ENCODE peak calls at places on chromosomes 5 and 9, in six cellular contexts. One of them, this sample, is unnamed.

GRCh38 chr5:174119386-174119785 is 73.9 kb downstream of the NSG2 start:
- DNase-seq in SK-N-SH: no peak
- DNase-seq in GM23248: no peak
- DNase-seq in GM23338: peak; percentile 38
- DNase-seq in neural progenitor cell: no peak
- DNase-seq in MM.1S: no peak
- DNase-seq in this sample: no peak

GRCh38 chr5:133124891-133125290 is 73.1 kb downstream of the HSPA4 start:
- DNase-seq in neural progenitor cell: no peak
- DNase-seq in SK-N-SH: no peak
- DNase-seq in MM.1S: no peak
- DNase-seq in GM23248: no peak
- DNase-seq in GM23338: no peak
- DNase-seq in this sample: no peak

GRCh38 chr9:136533775-136534157 is 12.1 kb downstream of the NOTCH1 start:
- DNase-seq in GM23338: no peak
- DNase-seq in SK-N-SH: no peak
- DNase-seq in MM.1S: no peak
- DNase-seq in neural progenitor cell: no peak
- DNase-seq in GM23248: no peak
- DNase-seq in this sample: no peak

GRCh38 chr9:79014929-79015699 is 556.7 kb upstream of the TLE4 start:
- DNase-seq in neural progenitor cell: no peak
- DNase-seq in MM.1S: no peak
- DNase-seq in SK-N-SH: no peak
- DNase-seq in GM23338: no peak
- DNase-seq in GM23248: no peak
- DNase-seq in this sample: peak; percentile 64

GRCh38 chr9:109408759-109409462 is 88.1 kb upstream of the EPB41L4B start:
- DNase-seq in GM23338: peak; percentile 42
- DNase-seq in MM.1S: no peak
- DNase-seq in neural progenitor cell: no peak
- DNase-seq in SK-N-SH: no peak
- DNase-seq in GM23248: no peak
- DNase-seq in this sample: no peak

GRCh38 chr5:172463031-172463430 is 8.7 kb upstream of the SH3PXD2B start:
- DNase-seq in SK-N-SH: no peak
- DNase-seq in GM23248: no peak
- DNase-seq in MM.1S: no peak
- DNase-seq in neural progenitor cell: no peak
- DNase-seq in GM23338: no peak
- DNase-seq in this sample: no peak

GRCh38 chr5:88878976-88879375 is 4.0 kb downstream of the MEF2C start:
- DNase-seq in MM.1S: peak; percentile 45
- DNase-seq in GM23248: peak; percentile 60
- DNase-seq in SK-N-SH: no peak
- DNase-seq in neural progenitor cell: no peak
- DNase-seq in GM23338: no peak
- DNase-seq in this sample: peak; percentile 83

GRCh38 chr9:95508242-95508967 is 8.4 kb downstream of the PTCH1 start:
- DNase-seq in GM23248: peak; percentile 65
- DNase-seq in neural progenitor cell: peak; percentile 70
- DNase-seq in GM23338: no peak
- DNase-seq in SK-N-SH: peak; percentile 47
- DNase-seq in MM.1S: peak; percentile 30
- DNase-seq in this sample: no peak

GRCh38 chr9:124037790-124038189 is 26.2 kb downstream of the LHX2 start:
- DNase-seq in GM23248: no peak
- DNase-seq in GM23338: peak; percentile 54
- DNase-seq in MM.1S: no peak
- DNase-seq in SK-N-SH: peak; percentile 34
- DNase-seq in neural progenitor cell: peak; percentile 42
- DNase-seq in this sample: no peak

GRCh38 chr5:74629326-74629725 is 11.2 kb downstream of the ENC1 start:
- DNase-seq in GM23248: no peak
- DNase-seq in neural progenitor cell: peak; percentile 45
- DNase-seq in GM23338: no peak
- DNase-seq in MM.1S: no peak
- DNase-seq in SK-N-SH: no peak
- DNase-seq in this sample: no peak

GRCh38 chr5:8884029-8884428 is 661.8 kb downstream of the SEMA5A start:
- DNase-seq in GM23248: peak; percentile 24
- DNase-seq in neural progenitor cell: no peak
- DNase-seq in MM.1S: no peak
- DNase-seq in SK-N-SH: no peak
- DNase-seq in GM23338: no peak
- DNase-seq in this sample: peak; percentile 29

DNA sequence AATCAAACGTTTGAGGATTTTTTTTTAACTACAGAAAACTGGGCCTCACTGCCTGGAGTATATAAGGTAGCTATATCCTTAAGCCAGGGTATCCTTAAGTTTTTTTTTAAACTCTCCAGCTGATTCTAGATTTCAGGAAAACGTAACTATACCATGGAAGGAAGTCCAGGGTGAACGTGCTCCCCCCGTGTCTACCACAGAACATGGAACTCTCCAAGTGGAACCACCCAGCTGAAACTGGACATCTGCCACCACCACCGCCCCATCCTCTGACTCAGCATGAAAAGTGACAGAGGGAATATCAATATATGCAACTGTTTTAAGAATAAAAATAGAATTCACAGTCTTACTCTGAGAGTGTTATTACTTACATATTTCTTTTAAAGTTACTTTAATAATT is 61.3 kb downstream of the DROSHA start:
- DNase-seq in GM23248: peak; percentile 76
- DNase-seq in GM23338: no peak
- DNase-seq in MM.1S: no peak
- DNase-seq in SK-N-SH: no peak
- DNase-seq in neural progenitor cell: no peak
- DNase-seq in this sample: peak; percentile 16
- TF ChIP-seq EZH2phosphoT487 in GM23248: no peak
- TF ChIP-seq EZH2phosphoT487 in GM23338: no peak
- TF ChIP-seq EZH2phosphoT487 in MM.1S: no peak
- TF ChIP-seq EZH2phosphoT487 in SK-N-SH: no peak
- TF ChIP-seq EZH2phosphoT487 in neural progenitor cell: no peak
- TF ChIP-seq EZH2phosphoT487 in this sample: no peak

GRCh38 chr5:108753877-108754276 is 6.2 kb downstream of the FER start:
- DNase-seq in GM23248: peak; percentile 81
- DNase-seq in SK-N-SH: no peak
- DNase-seq in MM.1S: no peak
- DNase-seq in neural progenitor cell: no peak
- DNase-seq in GM23338: no peak
- DNase-seq in this sample: peak; percentile 90
- H3F3A ChIP-seq in GM23248: peaks cover 12% of the 10 kb centered on the region
- H3F3A ChIP-seq in SK-N-SH: peaks cover 7% of the 10 kb centered on the region
- H3F3A ChIP-seq in MM.1S: no peaks in the 10 kb centered on the region
- H3F3A ChIP-seq in neural progenitor cell: peaks cover 6% of the 10 kb centered on the region
- H3F3A ChIP-seq in GM23338: no peaks in the 10 kb centered on the region
- H3F3A ChIP-seq in this sample: no peaks in the 10 kb centered on the region

DNA sequence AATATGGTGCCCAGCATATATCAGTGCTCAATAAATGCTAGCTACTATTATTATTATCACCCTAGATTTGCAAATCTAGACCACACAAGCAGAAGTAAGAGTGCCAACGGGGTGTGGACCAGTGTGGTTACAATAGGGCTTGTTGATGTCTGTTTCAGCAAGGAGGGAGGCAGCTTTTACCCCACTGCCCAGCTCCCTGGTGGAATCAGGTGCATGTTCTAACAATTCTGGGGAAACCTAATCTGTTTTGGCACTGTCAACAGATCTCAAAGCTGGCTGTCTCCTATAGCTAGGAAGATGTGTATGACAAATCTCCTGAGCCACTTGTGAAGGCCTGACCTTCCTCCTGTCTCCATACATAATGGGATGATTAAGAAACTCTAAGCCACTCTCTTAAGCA is 5.7 kb downstream of the TGFBI start:
- DNase-seq in MM.1S: no peak
- DNase-seq in neural progenitor cell: no peak
- DNase-seq in GM23248: no peak
- DNase-seq in SK-N-SH: no peak
- DNase-seq in GM23338: no peak
- DNase-seq in this sample: no peak
- H3K4me1 ChIP-seq in MM.1S: peaks cover 25% of the 10 kb centered on the region
- H3K4me1 ChIP-seq in neural progenitor cell: peaks cover 17% of the 10 kb centered on the region
- H3K4me1 ChIP-seq in GM23248: peaks cover 66% of the 10 kb centered on the region
- H3K4me1 ChIP-seq in SK-N-SH: peaks cover 55% of the 10 kb centered on the region
- H3K4me1 ChIP-seq in GM23338: peaks cover 2% of the 10 kb centered on the region
- H3K4me1 ChIP-seq in this sample: peaks cover 37% of the 10 kb centered on the region

GRCh38 chr9:34335376-34335775 is 6.0 kb downstream of the NUDT2 start:
- DNase-seq in neural progenitor cell: no peak
- DNase-seq in SK-N-SH: no peak
- DNase-seq in MM.1S: no peak
- DNase-seq in GM23338: no peak
- DNase-seq in GM23248: no peak
- DNase-seq in this sample: no peak
- TF ChIP-seq EZH2phosphoT487 in neural progenitor cell: no peak
- TF ChIP-seq EZH2phosphoT487 in SK-N-SH: no peak
- TF ChIP-seq EZH2phosphoT487 in MM.1S: no peak
- TF ChIP-seq EZH2phosphoT487 in GM23338: no peak
- TF ChIP-seq EZH2phosphoT487 in GM23248: no peak
- TF ChIP-seq EZH2phosphoT487 in this sample: no peak

This sample was measured in PC-3.